ENCODE peak calls at places on chromosomes 4 and X, in eight cellular contexts. X is stomach; C is fibroblast of mammary gland; A is HEK293T; R is effector CD8-positive, alpha-beta T cell; V is HepG2; P is uterus; Q is iris pigment epithelial cell. O is an unnamed sample.

GRCh38 chr4:108483077-108483476 is 137.3 kb upstream of the RPL34 start:
- DNase-seq in V (no peak), X (no peak), A (no peak), P (no peak), R (no peak), C (no peak), Q (peak; percentile 10), O (no peak)

GRCh38 chr4:117560329-117560728 is 474.0 kb upstream of the NDST3 start:
- DNase-seq in P (no peak), X (no peak), A (no peak), Q (peak; percentile 2), C (peak; percentile 2), R (no peak), V (no peak), O (peak; percentile 1)

GRCh38 chrX:86051741-86052140 is 4.4 kb upstream of the CHM start:
- DNase-seq in R (no peak), C (no peak), A (no peak), V (no peak), P (no peak), Q (no peak), X (no peak), O (no peak)

GRCh38 chr4:6779667-6780565 is 2.6 kb upstream of the KIAA0232 start:
- DNase-seq in Q (no peak), R (no peak), X (no peak), P (no peak), A (no peak), V (peak; percentile 62), C (peak; percentile 26), O (peak; percentile 50)

GRCh38 chr4:146311238-146311970 is 97.1 kb downstream of the REELD1 start:
- DNase-seq in X (no peak), C (no peak), R (no peak), P (no peak), A (no peak), V (no peak), Q (no peak), O (no peak)

GRCh38 chrX:108316456-108316855 is 121.8 kb downstream of the COL4A6 start:
- DNase-seq in V (no peak), Q (no peak), C (no peak), R (no peak), A (no peak), P (no peak), X (no peak), O (no peak)

GRCh38 chr4:158606969-158607368 is 64.7 kb downstream of the C4orf46 start:
- DNase-seq in Q (no peak), A (no peak), R (no peak), V (no peak), P (no peak), C (no peak), X (no peak), O (no peak)

GRCh38 chr4:2458546-2459491 is 10.1 kb upstream of the RNF4 start:
- DNase-seq in P (no peak), C (no peak), X (no peak), A (no peak), V (no peak), R (no peak), Q (no peak), O (no peak)

GRCh38 chrX:53440631-53441517 is 6.7 kb upstream of the HSD17B10 start:
- DNase-seq in P (peak; percentile 83), C (peak; percentile 71), R (peak; percentile 3), A (no peak), X (peak; percentile 53), Q (peak; percentile 61), V (peak; percentile 20), O (peak; percentile 68)

GRCh38 chrX:16651422-16651821 is 1.5 kb downstream of the S100G start:
- DNase-seq in P (no peak), X (no peak), C (no peak), Q (no peak), V (no peak), A (no peak), R (no peak), O (no peak)

GRCh38 chrX:1450381-1451161 is 2.1 kb downstream of the ASMTL start:
- DNase-seq in C (no peak), X (no peak), P (peak; percentile 18), R (no peak), Q (no peak), V (no peak), A (no peak), O (no peak)

GRCh38 chr4:112371361-112371760 is 74.2 kb downstream of the ALPK1 start:
- DNase-seq in X (no peak), V (no peak), P (no peak), R (no peak), C (no peak), Q (no peak), A (no peak), O (no peak)